ENCODE peak calls at places on chromosomes 3 and 15, in six cellular contexts. G is prostate gland; U is transverse colon; F is epithelial cell of prostate; L is CD4-positive, alpha-beta memory T cell; D is psoas muscle. J is an unnamed sample.

GRCh38 chr3:53974314-53974713 is 82.7 kb upstream of the SELENOK start:
- DNase-seq in G (no peak), U (no peak), F (no peak), L (no peak), D (no peak), J (no peak)

GRCh38 chr3:44446929-44447328 is 30.5 kb downstream of the ZNF445 start:
- DNase-seq in G (no peak), U (no peak), F (no peak), L (no peak), D (no peak), J (no peak)

GRCh38 chr3:188270423-188270972 is 116.5 kb downstream of the LPP start:
- DNase-seq in G (no peak), U (no peak), F (no peak), L (no peak), D (no peak), J (no peak)

GRCh38 chr3:64687781-64688515 is at the start of gene ADAMTS9:
- DNase-seq in G (peak), U (peak), F (no peak), L (no peak), D (peak), J (no peak)

GRCh38 chr3:112579232-112579631 is 17.4 kb downstream of the SLC35A5 start:
- DNase-seq in G (no peak), U (no peak), F (no peak), L (no peak), D (no peak), J (no peak)

GRCh38 chr3:186930143-186930638 is at the start of gene ST6GAL1:
- DNase-seq in G (peak), U (peak), F (no peak), L (peak), D (peak), J (no peak)

GRCh38 chr3:114392831-114393230 is 99.0 kb downstream of the TIGIT start:
- DNase-seq in G (no peak), U (no peak), F (no peak), L (no peak), D (no peak), J (no peak)

GRCh38 chr3:166071-166470 is 30.5 kb upstream of the CHL1 start:
- DNase-seq in G (no peak), U (no peak), F (no peak), L (no peak), D (no peak), J (no peak)

GRCh38 chr3:195889843-195890407 is 18.4 kb downstream of the TNK2 start:
- DNase-seq in G (no peak), U (no peak), F (no peak), L (no peak), D (peak), J (peak)

GRCh38 chr3:121529308-121529707 is 16.5 kb downstream of the POLQ start:
- DNase-seq in G (no peak), U (no peak), F (no peak), L (no peak), D (no peak), J (no peak)

GRCh38 chr3:140917769-140918168 is 23.9 kb upstream of the SLC25A36 start:
- DNase-seq in G (no peak), U (no peak), F (no peak), L (no peak), D (no peak), J (no peak)

GRCh38 chr3:42264399-42265058 is 1.5 kb downstream of the CCK start:
- DNase-seq in G (peak), U (peak), F (peak), L (no peak), D (peak), J (peak)

GRCh38 chr15:52028431-52029093 is 9.5 kb downstream of the MAPK6 start:
- DNase-seq in G (no peak), U (no peak), F (no peak), L (no peak), D (no peak), J (no peak)

GRCh38 chr15:57213783-57214366 is 162.4 kb upstream of the CGNL1 start:
- DNase-seq in G (peak), U (no peak), F (no peak), L (peak), D (no peak), J (no peak)

GRCh38 chr3:134755821-134756220 is 39.2 kb upstream of the EPHB1 start:
- DNase-seq in G (no peak), U (no peak), F (no peak), L (no peak), D (no peak), J (no peak)

GRCh38 chr3:131217296-131217741 is 164.3 kb upstream of the NUDT16 start:
- DNase-seq in G (no peak), U (no peak), F (peak), L (no peak), D (no peak), J (no peak)
- H3K27ac ChIP-seq in G (no peak), U (no peak), F (peak), L (no peak), D (no peak), J (no peak)

GRCh38 chr3:81554348-81554747 is 207.1 kb downstream of the GBE1 start:
- DNase-seq in G (peak), U (no peak), F (no peak), L (no peak), D (no peak), J (no peak)
- H3K27ac ChIP-seq in G (no peak), U (no peak), F (no peak), L (no peak), D (no peak), J (no peak)

GRCh38 chr15:100279849-100280248 is 61.9 kb downstream of the ADAMTS17 start:
- DNase-seq in G (no peak), U (no peak), F (no peak), L (no peak), D (no peak), J (no peak)
- H3K27ac ChIP-seq in G (no peak), U (no peak), F (no peak), L (no peak), D (no peak), J (no peak)

GRCh38 chr3:179842061-179842460 is 189.2 kb downstream of the USP13 start:
- DNase-seq in G (no peak), U (no peak), F (no peak), L (no peak), D (no peak), J (no peak)
- H3K27ac ChIP-seq in G (no peak), U (no peak), F (no peak), L (no peak), D (no peak), J (no peak)

GRCh38 chr3:71684752-71685151 is 40.5 kb downstream of the EIF4E3 start:
- DNase-seq in G (peak), U (no peak), F (no peak), L (no peak), D (no peak), J (no peak)

GRCh38 chr3:71685686-71686085 is 39.5 kb downstream of the EIF4E3 start:
- DNase-seq in G (no peak), U (no peak), F (no peak), L (no peak), D (no peak), J (no peak)

GRCh38 chr3:71684046-71684730 is 41.0 kb downstream of the EIF4E3 start:
- DNase-seq in G (no peak), U (no peak), F (no peak), L (no peak), D (no peak), J (no peak)

GRCh38 chr3:71681224-71681668 is 44.0 kb downstream of the EIF4E3 start:
- DNase-seq in G (peak), U (peak), F (no peak), L (peak), D (peak), J (no peak)

DNA sequence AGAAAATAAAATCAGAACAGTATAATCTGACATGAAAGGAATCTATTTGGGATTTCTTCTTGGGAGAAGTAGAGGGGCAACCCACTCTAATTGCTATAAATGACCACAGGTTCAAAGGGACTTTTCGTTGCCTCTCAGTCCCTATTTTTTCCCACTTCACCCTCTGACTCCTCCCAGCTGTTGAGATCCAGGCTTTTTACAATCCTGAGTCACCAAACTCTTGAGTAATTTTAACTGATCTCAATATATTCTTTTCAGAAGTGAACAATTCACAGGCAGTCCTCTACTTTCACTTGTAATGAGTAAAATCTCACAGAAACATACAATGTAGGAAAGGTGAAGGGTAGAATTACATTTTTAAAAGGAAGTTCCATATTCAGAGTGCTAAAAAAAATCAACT is 44.6 kb downstream of the EIF4E3 start:
- DNase-seq in G (no peak), U (no peak), F (no peak), L (no peak), D (no peak), J (no peak)
- H3K27ac ChIP-seq in G (no peak), U (peak), F (peak), L (no peak), D (no peak), J (no peak)

DNA sequence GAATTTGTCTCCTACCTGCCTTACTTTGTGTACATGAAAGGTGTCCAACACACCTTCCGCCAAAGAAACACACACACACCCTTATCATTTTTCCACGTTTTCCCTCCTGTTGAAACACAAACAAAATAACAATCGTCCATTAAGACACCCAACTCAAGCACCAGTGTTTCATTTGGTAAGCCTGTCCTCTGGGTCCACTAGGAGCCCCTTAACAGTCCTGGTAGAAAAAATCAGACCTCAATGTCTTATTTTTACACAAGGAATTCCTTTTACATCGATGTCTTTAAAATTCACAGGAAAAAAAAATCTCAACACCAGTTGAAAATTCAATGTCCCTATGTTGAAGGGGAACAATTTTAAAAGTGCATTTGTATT is 4.0 kb downstream of the HES1 start:
- DNase-seq in G (no peak), U (no peak), F (no peak), L (no peak), D (no peak), J (no peak)
- H3K27ac ChIP-seq in G (peak), U (peak), F (peak), L (no peak), D (peak), J (no peak)

GRCh38 chr3:149506965-149507364 is 32.5 kb downstream of the TM4SF4 start:
- DNase-seq in G (no peak), U (no peak), F (no peak), L (no peak), D (no peak), J (no peak)
- H3K27ac ChIP-seq in G (no peak), U (no peak), F (no peak), L (no peak), D (peak), J (no peak)

DNA sequence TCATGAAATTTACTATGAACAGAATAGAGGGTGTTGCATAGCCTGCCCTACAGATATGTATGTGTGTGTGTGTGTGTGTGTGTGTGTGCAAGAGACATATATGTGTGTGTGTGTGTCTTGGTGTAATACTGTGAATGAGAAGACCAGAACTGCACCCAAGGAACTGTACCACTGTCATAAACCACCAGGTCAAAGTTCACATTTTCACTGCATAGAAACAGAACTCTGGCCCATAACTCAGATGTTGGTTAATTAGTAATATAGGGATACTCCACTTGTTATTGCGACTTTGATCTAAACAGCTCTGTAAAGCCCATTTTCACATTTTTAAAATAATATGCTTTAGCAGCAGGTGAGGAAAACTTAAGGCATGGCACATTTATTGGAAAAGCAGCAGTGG is 111.8 kb downstream of the IGF2BP2 start:
- DNase-seq in G (no peak), U (peak), F (no peak), L (no peak), D (no peak), J (no peak)
- H3K27ac ChIP-seq in G (no peak), U (peak), F (peak), L (no peak), D (no peak), J (no peak)